ENCODE peak calls at places on chromosomes 4 and X, in nine cellular contexts. N is AG04449, V is fibroblast of mammary gland, P is GM12865, L is GM23338, F is stomach, R is AG10803, B is Peyer's patch, W is thoracic aorta. J is an unnamed sample.

GRCh38 chr4:178173771-178174170 is 731.5 kb upstream of the AGA start:
- DNase-seq in N (no peak), R (no peak), L (no peak), W (no peak), V (no peak), B (no peak), F (no peak), P (no peak), J (no peak)

GRCh38 chrX:140725500-140725899 is 15.9 kb downstream of the LINC00632 start:
- DNase-seq in L (no peak), P (no peak), N (no peak), B (no peak), R (no peak), W (no peak), V (no peak), F (no peak), J (no peak)

GRCh38 chrX:109934434-109934833 is 68.5 kb upstream of the TMEM164 start:
- DNase-seq in N (no peak), B (no peak), V (peak; percentile 68), P (no peak), F (no peak), R (peak; percentile 35), W (no peak), L (no peak), J (no peak)

GRCh38 chr4:72418458-72418857 is 150.6 kb downstream of the ADAMTS3 start:
- DNase-seq in W (no peak), L (no peak), R (peak; percentile 85), N (no peak), F (no peak), V (peak; percentile 83), P (no peak), B (no peak), J (peak; percentile 14)

GRCh38 chrX:71955530-71956120 is 45.0 kb downstream of the NHSL2 start:
- DNase-seq in F (no peak), N (no peak), P (no peak), W (no peak), V (no peak), B (no peak), R (no peak), L (no peak), J (no peak)

GRCh38 chr4:155248002-155248896 is 39.8 kb downstream of the NPY2R start:
- DNase-seq in P (no peak), W (no peak), F (no peak), L (peak; percentile 70), R (no peak), N (no peak), B (no peak), V (peak; percentile 8), J (no peak)

GRCh38 chrX:120357186-120357585 is 4.7 kb upstream of the ATP1B4 start:
- DNase-seq in R (no peak), W (no peak), N (no peak), V (no peak), B (no peak), P (no peak), F (no peak), L (no peak), J (no peak)

GRCh38 chr4:74258949-74259348 is 49.3 kb upstream of the EPGN start:
- DNase-seq in F (peak; percentile 91), V (no peak), L (no peak), P (no peak), B (no peak), W (no peak), R (no peak), N (no peak), J (no peak)

GRCh38 chr4:90498175-90498574 is 371.0 kb downstream of the CCSER1 start:
- DNase-seq in W (no peak), F (no peak), P (no peak), V (no peak), R (no peak), N (no peak), L (no peak), B (no peak), J (no peak)

GRCh38 chr4:169765845-169766244 is 8.1 kb upstream of the HPF1 start:
- DNase-seq in F (no peak), L (no peak), N (no peak), B (no peak), V (peak; percentile 32), P (no peak), W (no peak), R (peak; percentile 16), J (no peak)

GRCh38 chrX:143240658-143241057 is 214.9 kb downstream of the SPANXN4 start:
- DNase-seq in B (no peak), P (no peak), R (no peak), V (no peak), L (no peak), N (no peak), F (no peak), W (no peak), J (no peak)

GRCh38 chr4:80153800-80154546 is 43.3 kb upstream of the PRDM8 start:
- DNase-seq in R (peak; percentile 58), W (no peak), L (no peak), N (no peak), B (no peak), F (no peak), V (peak; percentile 79), P (no peak), J (no peak)

DNA sequence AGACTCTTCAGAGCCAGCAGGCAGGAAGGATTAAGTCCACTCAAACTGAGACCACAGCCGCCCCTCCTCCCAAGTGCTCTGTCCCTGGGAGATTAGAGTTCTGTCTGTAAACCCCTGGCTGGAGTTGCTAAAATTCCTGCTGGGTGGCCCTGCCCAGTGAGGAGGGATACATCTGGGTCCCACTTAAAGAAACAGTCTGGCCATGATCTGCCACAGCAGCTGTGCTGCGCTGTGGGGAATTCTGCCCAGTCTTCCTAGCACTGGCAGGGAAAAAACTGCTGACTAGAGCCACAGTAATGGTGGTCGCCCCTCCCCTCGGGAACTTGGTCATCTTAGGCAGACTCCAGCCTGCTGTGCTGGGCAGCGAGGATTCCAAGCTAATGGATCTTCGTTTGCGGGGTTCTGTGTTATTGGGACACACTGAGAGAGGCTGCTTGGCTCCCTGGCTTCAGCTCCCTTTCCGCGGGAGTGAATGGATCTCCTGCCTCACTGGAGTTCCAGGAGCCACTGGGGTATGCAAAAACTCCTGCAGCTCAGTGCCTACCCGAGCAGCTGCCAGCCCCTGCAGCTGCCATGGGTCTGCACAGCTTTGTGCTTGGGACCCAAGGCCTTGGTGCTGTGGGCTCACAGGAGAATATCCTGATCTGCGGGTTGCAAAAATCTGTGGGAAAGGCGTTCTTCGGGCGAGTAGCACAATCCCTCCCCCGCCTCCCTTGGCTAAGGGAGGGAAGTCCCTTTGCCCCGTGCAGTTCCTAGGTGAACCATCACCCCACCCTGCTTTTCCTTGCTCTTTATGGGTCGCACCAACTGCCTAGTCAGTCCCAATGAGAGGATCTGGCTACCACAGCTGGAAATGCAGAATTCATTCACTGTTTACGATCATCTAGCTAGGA is 15.7 kb downstream of the ZXDB start:
- DNase-seq in F (no peak), V (no peak), L (peak; percentile 30), W (no peak), N (no peak), R (no peak), B (no peak), P (no peak), J (no peak)
- H3K4me3 ChIP-seq in F (no peak overlapping the region), V (no peak overlapping the region), L (no peak overlapping the region), W (no peak overlapping the region), N (no peak overlapping the region), R (no peak overlapping the region), B (no peak overlapping the region), P (no peak overlapping the region), J (no peak overlapping the region)

GRCh38 chrX:427812-428725 is 41.4 kb upstream of the PPP2R3B start:
- DNase-seq in W (no peak), B (no peak), N (no peak), F (no peak), V (no peak), L (peak; percentile 86), R (peak; percentile 19), P (no peak), J (no peak)
- TF ChIP-seq CTCF in W (no peak), B (no peak), N (peak; percentile 31), F (no peak), V (peak; percentile 2), L (peak; percentile 84), R (peak; percentile 38), P (no peak), J (no peak)

GRCh38 chrX:37905436-37906147 is 58.2 kb upstream of the DYNLT3 start:
- DNase-seq in F (peak; percentile 25), W (no peak), P (no peak), L (peak; percentile 70), R (peak; percentile 0), N (no peak), B (no peak), V (peak; percentile 10), J (no peak)
- H3K4me3 ChIP-seq in F (no peak overlapping the region), W (peak overlapping the region; percentile 51), P (no peak overlapping the region), L (peak overlapping the region; percentile 58), R (peak overlapping the region; percentile 22), N (peak overlapping the region; percentile 46), B (no peak overlapping the region), V (peak overlapping the region; percentile 13), J (no peak overlapping the region)

DNA sequence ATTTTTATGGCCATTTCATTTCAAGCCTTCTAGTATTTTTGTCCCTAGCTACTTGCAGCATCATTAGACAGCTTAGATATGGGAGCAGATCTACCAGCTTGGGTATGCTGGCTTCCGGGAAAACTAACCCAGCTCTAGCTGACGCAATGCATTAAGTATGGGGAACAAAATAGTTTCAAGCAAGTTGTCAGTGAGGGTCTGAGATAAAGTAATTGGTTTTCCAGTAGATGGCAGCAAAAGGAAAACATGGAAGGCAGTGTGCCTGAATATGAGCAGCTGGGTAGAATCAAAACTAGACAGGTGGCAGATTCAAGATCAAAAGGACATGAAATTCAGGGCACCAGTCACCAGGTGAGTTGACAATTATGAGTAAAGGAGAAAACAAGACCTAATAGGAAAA is 340.9 kb upstream of the CTSO start:
- DNase-seq in N (peak; percentile 77), L (peak; percentile 68), F (no peak), R (peak; percentile 79), V (peak; percentile 71), B (no peak), W (no peak), P (peak; percentile 28), J (no peak)
- TF ChIP-seq CTCF in N (peak; percentile 27), L (peak; percentile 76), F (no peak), R (peak; percentile 43), V (peak; percentile 47), B (peak; percentile 13), W (no peak), P (no peak), J (no peak)

GRCh38 chrX:25005034-25005381 is 10.8 kb downstream of the ARX start:
- DNase-seq in N (no peak), W (no peak), R (no peak), V (no peak), P (no peak), L (peak; percentile 57), B (no peak), F (no peak), J (no peak)
- H3K4me3 ChIP-seq in N (no peak overlapping the region), W (peak overlapping the region; percentile 42), R (peak overlapping the region; percentile 29), V (no peak overlapping the region), P (no peak overlapping the region), L (peak overlapping the region; percentile 44), B (peak overlapping the region; percentile 30), F (peak overlapping the region; percentile 21), J (peak overlapping the region; percentile 47)

J was measured in gastrocnemius medialis.